ENCODE peak calls at places on chromosomes 11 and 22, in nine cellular contexts. One of them, this sample, is unnamed.

GRCh38 chr11:65301491-65302329 is 13.0 kb upstream of the CDC42EP2 start:
- DNase-seq in transverse colon: peak; percentile 31
- DNase-seq in chondrocyte: no peak
- DNase-seq in astrocyte of the cerebellum: no peak
- DNase-seq in A549: no peak
- DNase-seq in mucosa of descending colon: peak; percentile 56
- DNase-seq in progenitor cell of endocrine pancreas: peak; percentile 39
- DNase-seq in left ventricle myocardium inferior: peak; percentile 78
- DNase-seq in endodermal cell: peak; percentile 81
- DNase-seq in this sample: no peak

GRCh38 chr11:47270331-47271271 is 668 bp downstream of the MADD start:
- DNase-seq in mucosa of descending colon: peak; percentile 49
- DNase-seq in chondrocyte: no peak
- DNase-seq in astrocyte of the cerebellum: no peak
- DNase-seq in endodermal cell: peak; percentile 68
- DNase-seq in left ventricle myocardium inferior: no peak
- DNase-seq in progenitor cell of endocrine pancreas: no peak
- DNase-seq in A549: peak; percentile 44
- DNase-seq in transverse colon: peak; percentile 34
- DNase-seq in this sample: no peak

GRCh38 chr22:49535126-49535525 is 292.5 kb downstream of the BRD1 start:
- DNase-seq in left ventricle myocardium inferior: no peak
- DNase-seq in progenitor cell of endocrine pancreas: no peak
- DNase-seq in endodermal cell: peak; percentile 35
- DNase-seq in chondrocyte: peak; percentile 40
- DNase-seq in mucosa of descending colon: no peak
- DNase-seq in transverse colon: no peak
- DNase-seq in A549: no peak
- DNase-seq in astrocyte of the cerebellum: no peak
- DNase-seq in this sample: no peak

GRCh38 chr22:40487663-40488249 is 117.4 kb downstream of the SGSM3 start:
- DNase-seq in progenitor cell of endocrine pancreas: no peak
- DNase-seq in mucosa of descending colon: no peak
- DNase-seq in transverse colon: no peak
- DNase-seq in chondrocyte: no peak
- DNase-seq in A549: peak; percentile 28
- DNase-seq in astrocyte of the cerebellum: no peak
- DNase-seq in left ventricle myocardium inferior: no peak
- DNase-seq in endodermal cell: no peak
- DNase-seq in this sample: no peak

GRCh38 chr11:107427569-107428180 is 29.9 kb downstream of the CWF19L2 start:
- DNase-seq in mucosa of descending colon: no peak
- DNase-seq in progenitor cell of endocrine pancreas: no peak
- DNase-seq in chondrocyte: no peak
- DNase-seq in astrocyte of the cerebellum: peak; percentile 9
- DNase-seq in transverse colon: no peak
- DNase-seq in endodermal cell: no peak
- DNase-seq in left ventricle myocardium inferior: no peak
- DNase-seq in A549: no peak
- DNase-seq in this sample: no peak

GRCh38 chr11:130634981-130635473 is 186.6 kb downstream of the ADAMTS15 start:
- DNase-seq in transverse colon: no peak
- DNase-seq in progenitor cell of endocrine pancreas: no peak
- DNase-seq in chondrocyte: no peak
- DNase-seq in A549: no peak
- DNase-seq in left ventricle myocardium inferior: no peak
- DNase-seq in endodermal cell: peak; percentile 71
- DNase-seq in astrocyte of the cerebellum: peak; percentile 81
- DNase-seq in mucosa of descending colon: no peak
- DNase-seq in this sample: no peak

GRCh38 chr11:92180664-92181251 is 43.9 kb upstream of the FAT3 start:
- DNase-seq in endodermal cell: peak; percentile 62
- DNase-seq in A549: no peak
- DNase-seq in left ventricle myocardium inferior: no peak
- DNase-seq in mucosa of descending colon: no peak
- DNase-seq in transverse colon: no peak
- DNase-seq in chondrocyte: no peak
- DNase-seq in progenitor cell of endocrine pancreas: no peak
- DNase-seq in astrocyte of the cerebellum: peak; percentile 50
- DNase-seq in this sample: no peak

GRCh38 chr22:44348963-44349950 is 36.5 kb upstream of the SHISAL1 start:
- DNase-seq in progenitor cell of endocrine pancreas: no peak
- DNase-seq in transverse colon: no peak
- DNase-seq in astrocyte of the cerebellum: no peak
- DNase-seq in mucosa of descending colon: no peak
- DNase-seq in endodermal cell: no peak
- DNase-seq in chondrocyte: no peak
- DNase-seq in left ventricle myocardium inferior: no peak
- DNase-seq in A549: no peak
- DNase-seq in this sample: no peak

GRCh38 chr22:25420925-25421904 is 143.3 kb upstream of the GRK3 start:
- DNase-seq in left ventricle myocardium inferior: no peak
- DNase-seq in astrocyte of the cerebellum: no peak
- DNase-seq in chondrocyte: no peak
- DNase-seq in mucosa of descending colon: peak; percentile 66
- DNase-seq in A549: no peak
- DNase-seq in endodermal cell: peak; percentile 84
- DNase-seq in transverse colon: no peak
- DNase-seq in progenitor cell of endocrine pancreas: no peak
- DNase-seq in this sample: no peak

GRCh38 chr22:43094085-43094484 is 4.9 kb upstream of the TTLL1 start:
- DNase-seq in chondrocyte: no peak
- DNase-seq in astrocyte of the cerebellum: no peak
- DNase-seq in endodermal cell: peak; percentile 78
- DNase-seq in progenitor cell of endocrine pancreas: no peak
- DNase-seq in A549: no peak
- DNase-seq in mucosa of descending colon: peak; percentile 66
- DNase-seq in transverse colon: peak; percentile 62
- DNase-seq in left ventricle myocardium inferior: peak; percentile 70
- DNase-seq in this sample: no peak

GRCh38 chr11:110251837-110252236 is 44.6 kb downstream of the RDX start:
- DNase-seq in astrocyte of the cerebellum: peak; percentile 60
- DNase-seq in A549: peak; percentile 5
- DNase-seq in left ventricle myocardium inferior: no peak
- DNase-seq in progenitor cell of endocrine pancreas: no peak
- DNase-seq in mucosa of descending colon: no peak
- DNase-seq in chondrocyte: no peak
- DNase-seq in endodermal cell: no peak
- DNase-seq in transverse colon: no peak
- DNase-seq in this sample: no peak

GRCh38 chr22:42655693-42656092 is 6.5 kb upstream of the CYB5R3 start:
- DNase-seq in astrocyte of the cerebellum: no peak
- DNase-seq in mucosa of descending colon: no peak
- DNase-seq in A549: no peak
- DNase-seq in left ventricle myocardium inferior: no peak
- DNase-seq in endodermal cell: peak; percentile 50
- DNase-seq in progenitor cell of endocrine pancreas: no peak
- DNase-seq in transverse colon: peak; percentile 46
- DNase-seq in chondrocyte: no peak
- DNase-seq in this sample: no peak

GRCh38 chr11:1162498-1163311 is 5.0 kb downstream of the MUC5AC start:
- DNase-seq in mucosa of descending colon: peak; percentile 17
- DNase-seq in transverse colon: no peak
- DNase-seq in endodermal cell: peak; percentile 34
- DNase-seq in progenitor cell of endocrine pancreas: peak; percentile 7
- DNase-seq in astrocyte of the cerebellum: no peak
- DNase-seq in chondrocyte: peak; percentile 86
- DNase-seq in left ventricle myocardium inferior: no peak
- DNase-seq in A549: no peak
- DNase-seq in this sample: no peak

GRCh38 chr22:39724390-39724789 is 153.8 kb downstream of the CACNA1I start:
- DNase-seq in chondrocyte: no peak
- DNase-seq in left ventricle myocardium inferior: no peak
- DNase-seq in astrocyte of the cerebellum: no peak
- DNase-seq in transverse colon: no peak
- DNase-seq in endodermal cell: peak; percentile 67
- DNase-seq in progenitor cell of endocrine pancreas: no peak
- DNase-seq in A549: no peak
- DNase-seq in mucosa of descending colon: no peak
- DNase-seq in this sample: no peak

GRCh38 chr11:64415286-64415685 is 56.3 kb downstream of the RPS6KA4 start:
- DNase-seq in astrocyte of the cerebellum: no peak
- DNase-seq in mucosa of descending colon: no peak
- DNase-seq in left ventricle myocardium inferior: no peak
- DNase-seq in transverse colon: no peak
- DNase-seq in endodermal cell: no peak
- DNase-seq in chondrocyte: no peak
- DNase-seq in A549: no peak
- DNase-seq in progenitor cell of endocrine pancreas: no peak
- DNase-seq in this sample: no peak

GRCh38 chr11:33350287-33350686 is 93.1 kb downstream of the HIPK3 start:
- DNase-seq in transverse colon: no peak
- DNase-seq in endodermal cell: no peak
- DNase-seq in chondrocyte: no peak
- DNase-seq in progenitor cell of endocrine pancreas: no peak
- DNase-seq in A549: no peak
- DNase-seq in left ventricle myocardium inferior: no peak
- DNase-seq in mucosa of descending colon: no peak
- DNase-seq in astrocyte of the cerebellum: no peak
- DNase-seq in this sample: no peak

GRCh38 chr11:33347490-33348125 is 90.4 kb downstream of the HIPK3 start:
- DNase-seq in chondrocyte: no peak
- DNase-seq in transverse colon: no peak
- DNase-seq in left ventricle myocardium inferior: no peak
- DNase-seq in progenitor cell of endocrine pancreas: no peak
- DNase-seq in A549: no peak
- DNase-seq in astrocyte of the cerebellum: no peak
- DNase-seq in endodermal cell: no peak
- DNase-seq in mucosa of descending colon: no peak
- DNase-seq in this sample: no peak

GRCh38 chr11:33339247-33339646 is 82.1 kb downstream of the HIPK3 start:
- DNase-seq in endodermal cell: no peak
- DNase-seq in mucosa of descending colon: no peak
- DNase-seq in astrocyte of the cerebellum: no peak
- DNase-seq in chondrocyte: no peak
- DNase-seq in transverse colon: no peak
- DNase-seq in left ventricle myocardium inferior: no peak
- DNase-seq in progenitor cell of endocrine pancreas: no peak
- DNase-seq in A549: no peak
- DNase-seq in this sample: no peak

DNA sequence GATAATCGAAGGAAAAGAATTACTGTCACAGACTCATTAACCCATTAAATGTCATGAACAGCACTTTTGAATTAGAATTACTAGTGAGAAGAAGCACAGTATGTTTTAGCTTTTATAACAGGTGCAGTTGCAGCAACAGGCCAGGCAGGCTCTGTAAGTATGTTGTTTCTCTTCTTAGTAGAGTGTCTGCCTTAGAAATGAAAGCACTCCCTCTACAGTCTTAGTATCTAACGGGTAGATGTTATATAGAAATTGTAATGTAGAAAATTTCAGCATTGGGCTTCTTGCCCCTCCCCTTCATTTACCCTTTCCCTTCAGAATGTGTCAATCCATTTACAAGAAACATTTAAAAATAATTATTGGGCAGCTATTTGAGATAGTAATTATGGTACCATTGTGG is 87.4 kb downstream of the HIPK3 start:
- DNase-seq in progenitor cell of endocrine pancreas: no peak
- DNase-seq in left ventricle myocardium inferior: no peak
- DNase-seq in A549: no peak
- DNase-seq in mucosa of descending colon: no peak
- DNase-seq in endodermal cell: no peak
- DNase-seq in chondrocyte: no peak
- DNase-seq in astrocyte of the cerebellum: no peak
- DNase-seq in transverse colon: no peak
- DNase-seq in this sample: no peak
- TF ChIP-seq CTCF in progenitor cell of endocrine pancreas: no peak
- TF ChIP-seq CTCF in left ventricle myocardium inferior: peak; percentile 41
- TF ChIP-seq CTCF in A549: no peak
- TF ChIP-seq CTCF in mucosa of descending colon: no peak
- TF ChIP-seq CTCF in endodermal cell: peak; percentile 35
- TF ChIP-seq CTCF in chondrocyte: peak; percentile 62
- TF ChIP-seq CTCF in astrocyte of the cerebellum: no peak
- TF ChIP-seq CTCF in transverse colon: no peak
- TF ChIP-seq CTCF in this sample: no peak

GRCh38 chr11:123304828-123305530 is 109.9 kb upstream of the CLMP start:
- DNase-seq in transverse colon: no peak
- DNase-seq in astrocyte of the cerebellum: no peak
- DNase-seq in left ventricle myocardium inferior: no peak
- DNase-seq in mucosa of descending colon: no peak
- DNase-seq in endodermal cell: peak; percentile 75
- DNase-seq in progenitor cell of endocrine pancreas: no peak
- DNase-seq in A549: no peak
- DNase-seq in chondrocyte: no peak
- DNase-seq in this sample: no peak
- TF ChIP-seq CTCF in transverse colon: no peak
- TF ChIP-seq CTCF in astrocyte of the cerebellum: peak; percentile 10
- TF ChIP-seq CTCF in left ventricle myocardium inferior: no peak
- TF ChIP-seq CTCF in mucosa of descending colon: no peak
- TF ChIP-seq CTCF in endodermal cell: peak; percentile 73
- TF ChIP-seq CTCF in progenitor cell of endocrine pancreas: peak; percentile 39
- TF ChIP-seq CTCF in A549: no peak
- TF ChIP-seq CTCF in chondrocyte: no peak
- TF ChIP-seq CTCF in this sample: no peak

GRCh38 chr22:22528780-22529179 is 8.7 kb upstream of the ZNF280A start:
- DNase-seq in A549: no peak
- DNase-seq in endodermal cell: no peak
- DNase-seq in mucosa of descending colon: no peak
- DNase-seq in progenitor cell of endocrine pancreas: no peak
- DNase-seq in transverse colon: no peak
- DNase-seq in chondrocyte: no peak
- DNase-seq in astrocyte of the cerebellum: no peak
- DNase-seq in left ventricle myocardium inferior: no peak
- DNase-seq in this sample: no peak

GRCh38 chr22:22527312-22527711 is 7.2 kb upstream of the ZNF280A start:
- DNase-seq in progenitor cell of endocrine pancreas: no peak
- DNase-seq in astrocyte of the cerebellum: no peak
- DNase-seq in A549: no peak
- DNase-seq in transverse colon: no peak
- DNase-seq in left ventricle myocardium inferior: no peak
- DNase-seq in chondrocyte: no peak
- DNase-seq in mucosa of descending colon: no peak
- DNase-seq in endodermal cell: no peak
- DNase-seq in this sample: no peak

GRCh38 chr22:22523494-22523893 is 3.4 kb upstream of the ZNF280A start:
- DNase-seq in A549: no peak
- DNase-seq in progenitor cell of endocrine pancreas: no peak
- DNase-seq in mucosa of descending colon: no peak
- DNase-seq in endodermal cell: no peak
- DNase-seq in transverse colon: no peak
- DNase-seq in astrocyte of the cerebellum: no peak
- DNase-seq in left ventricle myocardium inferior: no peak
- DNase-seq in chondrocyte: no peak
- DNase-seq in this sample: no peak

GRCh38 chr22:22521631-22522030 is 1.6 kb upstream of the ZNF280A start:
- DNase-seq in A549: no peak
- DNase-seq in progenitor cell of endocrine pancreas: no peak
- DNase-seq in left ventricle myocardium inferior: no peak
- DNase-seq in endodermal cell: no peak
- DNase-seq in astrocyte of the cerebellum: no peak
- DNase-seq in mucosa of descending colon: no peak
- DNase-seq in chondrocyte: no peak
- DNase-seq in transverse colon: no peak
- DNase-seq in this sample: no peak

GRCh38 chr22:22526125-22526912 is 6.2 kb upstream of the ZNF280A start:
- DNase-seq in chondrocyte: no peak
- DNase-seq in transverse colon: no peak
- DNase-seq in progenitor cell of endocrine pancreas: no peak
- DNase-seq in A549: no peak
- DNase-seq in endodermal cell: no peak
- DNase-seq in mucosa of descending colon: no peak
- DNase-seq in astrocyte of the cerebellum: no peak
- DNase-seq in left ventricle myocardium inferior: no peak
- DNase-seq in this sample: no peak
- TF ChIP-seq CTCF in chondrocyte: no peak
- TF ChIP-seq CTCF in transverse colon: no peak
- TF ChIP-seq CTCF in progenitor cell of endocrine pancreas: no peak
- TF ChIP-seq CTCF in A549: no peak
- TF ChIP-seq CTCF in endodermal cell: no peak
- TF ChIP-seq CTCF in mucosa of descending colon: no peak
- TF ChIP-seq CTCF in astrocyte of the cerebellum: no peak
- TF ChIP-seq CTCF in left ventricle myocardium inferior: no peak
- TF ChIP-seq CTCF in this sample: no peak

GRCh38 chr11:118870396-118871343 is 13.0 kb upstream of the CXCR5 start:
- DNase-seq in chondrocyte: no peak
- DNase-seq in mucosa of descending colon: no peak
- DNase-seq in left ventricle myocardium inferior: peak; percentile 52
- DNase-seq in endodermal cell: peak; percentile 69
- DNase-seq in A549: no peak
- DNase-seq in transverse colon: peak; percentile 28
- DNase-seq in astrocyte of the cerebellum: no peak
- DNase-seq in progenitor cell of endocrine pancreas: no peak
- DNase-seq in this sample: no peak
- TF ChIP-seq CTCF in chondrocyte: peak; percentile 51
- TF ChIP-seq CTCF in mucosa of descending colon: no peak
- TF ChIP-seq CTCF in left ventricle myocardium inferior: peak; percentile 23
- TF ChIP-seq CTCF in endodermal cell: no peak
- TF ChIP-seq CTCF in A549: no peak
- TF ChIP-seq CTCF in transverse colon: no peak
- TF ChIP-seq CTCF in astrocyte of the cerebellum: peak; percentile 9
- TF ChIP-seq CTCF in progenitor cell of endocrine pancreas: no peak
- TF ChIP-seq CTCF in this sample: no peak

This sample was measured in omental fat pad.